ENCODE peak calls at places on chromosomes 16 and 17, in seven cellular contexts. B, S, O, J, Z, U and K are unnamed samples.

GRCh38 chr16:50395763-50396710 is 27.2 kb upstream of the BRD7 start:
- DNase-seq in B (peak), S (no peak), Z (no peak), O (no peak), U (no peak), J (no peak), K (no peak)

GRCh38 chr16:60729052-60729451 is 1307.2 kb downstream of the CDH8 start:
- DNase-seq in Z (no peak), B (no peak), J (no peak), U (no peak), S (no peak), O (no peak), K (no peak)

GRCh38 chr16:10321407-10322397 is 64.2 kb upstream of the ATF7IP2 start:
- DNase-seq in J (no peak), B (no peak), U (no peak), Z (no peak), O (no peak), S (no peak), K (no peak)

GRCh38 chr16:54034684-54035083 is 251.9 kb downstream of the IRX3 start:
- DNase-seq in Z (no peak), U (no peak), S (no peak), J (no peak), O (no peak), B (no peak), K (no peak)

GRCh38 chr17:40107266-40107980 is 7.0 kb upstream of the NR1D1 start:
- DNase-seq in Z (no peak), B (peak), J (peak), S (no peak), U (no peak), O (peak), K (no peak)

GRCh38 chr17:35084987-35085386 is 21.5 kb upstream of the RFFL start:
- DNase-seq in J (no peak), B (no peak), S (peak), O (no peak), U (no peak), Z (no peak), K (no peak)

GRCh38 chr16:8697965-8698364 is 23.5 kb downstream of the ABAT start:
- DNase-seq in S (no peak), Z (no peak), B (no peak), U (no peak), O (no peak), J (no peak), K (no peak)

GRCh38 chr16:51939371-51940005 is 607.5 kb downstream of the TOX3 start:
- DNase-seq in U (no peak), Z (no peak), S (no peak), B (no peak), J (no peak), O (no peak), K (no peak)

GRCh38 chr16:73390936-73391335 is 343.0 kb upstream of the ZFHX3 start:
- DNase-seq in S (no peak), O (no peak), U (no peak), Z (no peak), J (no peak), B (no peak), K (no peak)

GRCh38 chr16:30876867-30877266 is 17.0 kb downstream of the BCL7C start:
- DNase-seq in Z (no peak), O (no peak), U (no peak), S (peak), J (no peak), B (no peak), K (no peak)

GRCh38 chr17:9346296-9346926 is 229.2 kb downstream of the STX8 start:
- DNase-seq in S (no peak), U (no peak), J (no peak), O (no peak), B (no peak), Z (no peak), K (no peak)

GRCh38 chr16:9119795-9120194 is 28.4 kb downstream of the HAPSTR1 start:
- DNase-seq in J (no peak), S (no peak), O (no peak), U (peak), B (peak), Z (no peak), K (no peak)

GRCh38 chr17:32876414-32877163 is at the start of gene MYO1D:
- DNase-seq in S (peak), O (peak), Z (peak), J (peak), U (no peak), B (peak), K (peak)

GRCh38 chr16:86809458-86809955 is 231.2 kb downstream of the FOXL1 start:
- DNase-seq in O (no peak), Z (no peak), S (no peak), J (no peak), U (peak), B (no peak), K (no peak)

GRCh38 chr16:23510154-23510914 is at the start of gene GGA2:
- DNase-seq in J (peak), S (peak), O (peak), U (no peak), B (peak), Z (peak), K (peak)

GRCh38 chr17:21500064-21500463 is 123.9 kb downstream of the KCNJ12 start:
- DNase-seq in U (no peak), J (no peak), Z (no peak), B (no peak), O (no peak), S (no peak), K (no peak)

GRCh38 chr16:13021996-13022395 is 120.6 kb downstream of the SHISA9 start:
- DNase-seq in U (no peak), Z (no peak), S (no peak), J (no peak), B (no peak), O (no peak), K (no peak)

GRCh38 chr17:76493505-76494167 is 7.6 kb downstream of the RHBDF2 start:
- DNase-seq in J (no peak), B (no peak), O (no peak), Z (no peak), S (no peak), U (no peak), K (no peak)

GRCh38 chr16:65010136-65010535 is 111.7 kb downstream of the CDH11 start:
- DNase-seq in Z (no peak), S (no peak), U (no peak), O (no peak), B (no peak), J (no peak), K (no peak)

GRCh38 chr16:30896203-30896889 is at the start of gene CTF1:
- DNase-seq in S (peak), O (peak), Z (peak), J (peak), B (peak), U (peak), K (peak)

GRCh38 chr17:44220211-44221071 is 966 bp upstream of the UBTF start:
- DNase-seq in O (peak), Z (peak), U (no peak), J (peak), S (peak), B (no peak), K (peak)

GRCh38 chr16:85172465-85173071 is 60.3 kb upstream of the CIBAR2 start:
- DNase-seq in J (no peak), O (no peak), B (no peak), S (peak), U (no peak), Z (no peak), K (no peak)

GRCh38 chr17:58693208-58693607 is 806 bp downstream of the RAD51C start:
- DNase-seq in J (no peak), B (no peak), Z (no peak), O (no peak), U (no peak), S (no peak), K (no peak)

GRCh38 chr16:19517424-19518089 is 4.3 kb downstream of the GDE1 start:
- DNase-seq in S (peak), B (no peak), U (no peak), O (no peak), Z (no peak), J (no peak), K (no peak)

GRCh38 chr17:6460531-6461161 is 16.4 kb downstream of the PIMREG start:
- DNase-seq in Z (no peak), O (no peak), S (no peak), U (no peak), J (no peak), B (no peak), K (no peak)

GRCh38 chr17:77723071-77723908 is 235.2 kb upstream of the TNRC6C start:
- DNase-seq in Z (no peak), S (no peak), B (no peak), J (no peak), O (no peak), U (no peak), K (no peak)

GRCh38 chr16:23803591-23804123 is 32.1 kb upstream of the PRKCB start:
- DNase-seq in O (peak), B (peak), Z (peak), U (no peak), S (peak), J (peak), K (peak)

GRCh38 chr16:85227924-85228462 is 115.7 kb upstream of the CIBAR2 start:
- DNase-seq in Z (no peak), B (no peak), O (no peak), U (no peak), J (no peak), S (peak), K (no peak)

GRCh38 chr16:81581107-81581506 is 136.5 kb downstream of the CMIP start:
- DNase-seq in U (no peak), S (no peak), B (peak), Z (no peak), J (no peak), O (no peak), K (no peak)

GRCh38 chr16:83692224-83692623 is 115.6 kb upstream of the HSBP1 start:
- DNase-seq in J (no peak), Z (no peak), B (no peak), O (no peak), U (no peak), S (no peak), K (no peak)

GRCh38 chr17:74373838-74374606 is 6.7 kb downstream of the GPR142 start:
- DNase-seq in U (no peak), O (no peak), B (no peak), Z (no peak), J (no peak), S (no peak), K (no peak)

GRCh38 chr17:80408872-80409271 is 6.1 kb upstream of the ENDOV start:
- DNase-seq in Z (no peak), S (no peak), B (no peak), J (peak), U (no peak), O (no peak), K (no peak)

GRCh38 chr17:78839762-78840529 is 668 bp downstream of the USP36 start:
- DNase-seq in S (no peak), J (peak), U (no peak), Z (peak), B (peak), O (peak), K (no peak)

GRCh38 chr17:60514053-60514452 is 12.0 kb downstream of the APPBP2 start:
- DNase-seq in O (no peak), B (no peak), U (no peak), Z (no peak), J (no peak), S (no peak), K (no peak)

GRCh38 chr17:71975998-71976649 is 144.7 kb upstream of the SOX9 start:
- DNase-seq in Z (peak), S (no peak), B (peak), U (peak), J (peak), O (peak), K (peak)

GRCh38 chr16:28292731-28293588 is 635 bp downstream of the SBK1 start:
- DNase-seq in Z (no peak), U (no peak), S (no peak), O (no peak), J (peak), B (no peak), K (peak)

GRCh38 chr17:76793775-76794174 is 55.9 kb downstream of the MFSD11 start:
- DNase-seq in O (no peak), Z (no peak), U (no peak), B (no peak), J (no peak), S (peak), K (no peak)

GRCh38 chr17:63293310-63293709 is 152.8 kb downstream of the CYB561 start:
- DNase-seq in S (no peak), J (no peak), B (no peak), O (no peak), Z (no peak), U (no peak), K (no peak)

GRCh38 chr17:48550313-48551205 is 5.7 kb upstream of the HOXB2 start:
- DNase-seq in J (no peak), O (no peak), Z (no peak), B (no peak), S (peak), U (no peak), K (no peak)
- TF ChIP-seq CTCF in J (no peak), O (no peak), Z (no peak), B (no peak), S (no peak), U (peak), K (peak)

GRCh38 chr17:70099267-70099666 is 24.2 kb downstream of the KCNJ16 start:
- DNase-seq in Z (no peak), J (no peak), B (no peak), S (no peak), O (no peak), U (no peak), K (no peak)

GRCh38 chr17:70098030-70098429 is 23.0 kb downstream of the KCNJ16 start:
- DNase-seq in S (no peak), Z (no peak), B (no peak), J (no peak), U (no peak), O (no peak), K (no peak)

GRCh38 chr17:70099884-70100283 is 24.9 kb downstream of the KCNJ16 start:
- DNase-seq in O (no peak), B (no peak), U (no peak), S (no peak), Z (no peak), J (no peak), K (no peak)

GRCh38 chr17:70102531-70102930 is 27.5 kb downstream of the KCNJ16 start:
- DNase-seq in Z (no peak), O (no peak), J (no peak), B (no peak), S (no peak), U (no peak), K (no peak)

GRCh38 chr17:70100983-70101382 is 26.0 kb downstream of the KCNJ16 start:
- DNase-seq in S (no peak), B (no peak), Z (no peak), O (no peak), U (no peak), J (no peak), K (no peak)
- TF ChIP-seq CTCF in S (no peak), B (no peak), Z (no peak), O (no peak), U (peak), J (no peak), K (no peak)

GRCh38 chr17:43171761-43172487 is 910 bp downstream of the NBR1 start:
- DNase-seq in U (peak), B (peak), Z (no peak), O (peak), S (no peak), J (peak), K (no peak)
- TF ChIP-seq CTCF in U (peak), B (no peak), Z (no peak), O (no peak), S (peak), J (no peak), K (no peak)

GRCh38 chr16:66509576-66509975 is 40.3 kb downstream of the TK2 start:
- DNase-seq in S (no peak), U (no peak), O (no peak), J (peak), Z (no peak), B (no peak), K (no peak)

GRCh38 chr16:66510711-66511614 is 39.0 kb downstream of the TK2 start:
- DNase-seq in O (peak), U (no peak), B (no peak), S (no peak), Z (no peak), J (peak), K (no peak)

GRCh38 chr16:66510298-66510697 is 39.6 kb downstream of the TK2 start:
- DNase-seq in B (no peak), J (peak), U (no peak), O (no peak), Z (no peak), S (no peak), K (no peak)

GRCh38 chr16:66512589-66513404 is 37.1 kb downstream of the TK2 start:
- DNase-seq in B (no peak), U (no peak), S (no peak), O (peak), J (peak), Z (no peak), K (no peak)

GRCh38 chr16:66511615-66512500 is 38.1 kb downstream of the TK2 start:
- DNase-seq in J (peak), U (peak), B (no peak), S (no peak), O (no peak), Z (no peak), K (no peak)
- TF ChIP-seq CTCF in J (no peak), U (no peak), B (no peak), S (peak), O (no peak), Z (no peak), K (no peak)

GRCh38 chr17:18002171-18002570 is 29.5 kb downstream of the DRC3 start:
- DNase-seq in S (no peak), J (no peak), O (no peak), U (no peak), B (no peak), Z (no peak), K (no peak)

GRCh38 chr17:18005496-18005895 is 32.8 kb downstream of the DRC3 start:
- DNase-seq in S (no peak), U (no peak), Z (no peak), B (no peak), O (no peak), J (no peak), K (no peak)

GRCh38 chr17:18004345-18004744 is 31.7 kb downstream of the DRC3 start:
- DNase-seq in B (no peak), O (no peak), S (no peak), U (no peak), Z (no peak), J (no peak), K (no peak)

GRCh38 chr17:18006495-18007239 is 32.3 kb downstream of the ATPAF2 start:
- DNase-seq in O (no peak), B (no peak), S (peak), U (no peak), J (no peak), Z (no peak), K (no peak)

GRCh38 chr17:18004901-18005305 is 32.2 kb downstream of the DRC3 start:
- DNase-seq in U (no peak), B (no peak), O (no peak), S (no peak), J (no peak), Z (peak), K (no peak)
- TF ChIP-seq CTCF in U (peak), B (no peak), O (no peak), S (peak), J (no peak), Z (peak), K (peak)

DNA sequence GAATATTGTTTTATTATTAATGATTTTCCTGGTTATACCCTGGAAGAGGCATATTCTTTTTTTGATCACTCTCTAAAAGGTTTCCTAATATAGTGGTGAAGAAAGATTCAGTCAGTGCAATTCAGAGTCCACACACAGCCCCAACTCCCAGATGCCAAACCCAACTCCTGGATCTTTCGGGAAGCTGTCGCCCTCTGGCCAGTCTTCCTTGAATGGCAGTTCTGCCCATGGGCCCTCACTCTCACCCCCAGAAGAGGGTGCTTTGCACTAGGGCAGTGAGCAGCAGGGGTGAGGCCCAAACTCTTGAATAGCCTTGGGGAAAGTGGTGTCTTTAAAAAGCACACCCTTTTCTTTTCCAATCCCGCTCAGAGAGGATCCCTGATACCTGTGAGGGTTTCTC is 11.0 kb downstream of the KRT32 start:
- DNase-seq in U (no peak), S (no peak), Z (no peak), O (no peak), B (no peak), J (no peak), K (no peak)
- TF ChIP-seq CTCF in U (no peak), S (no peak), Z (no peak), O (no peak), B (no peak), J (no peak), K (no peak)